ENCODE peak calls at places on chromosomes 6 and 20, in five cellular contexts. J is tibial artery, Y is SK-N-SH, T is cardiac muscle cell, V is endodermal cell. U is an unnamed sample. For H3K36me3, the result is how much of the 10 kb centered on the place peaks cover.

GRCh38 chr6:38974389-38975133 is 74.0 kb upstream of the GLP1R start:
- DNase-seq in J (no peak), Y (no peak), T (no peak), V (no peak), U (peak)

GRCh38 chr20:45833883-45834796 is 541 bp downstream of the SNX21 start:
- DNase-seq in J (peak), Y (peak), T (peak), V (peak), U (no peak)

GRCh38 chr6:135640449-135641111 is 143.0 kb upstream of the AHI1 start:
- DNase-seq in J (no peak), Y (no peak), T (no peak), V (no peak), U (no peak)

GRCh38 chr6:18493421-18493891 is 106.3 kb downstream of the RNF144B start:
- DNase-seq in J (no peak), Y (no peak), T (no peak), V (no peak), U (no peak)

GRCh38 chr20:32528905-32529670 is 56.0 kb downstream of the NOL4L start:
- DNase-seq in J (no peak), Y (peak), T (no peak), V (no peak), U (no peak)

GRCh38 chr6:151186276-151186675 is 53.5 kb upstream of the AKAP12 start:
- DNase-seq in J (no peak), Y (no peak), T (no peak), V (no peak), U (no peak)

GRCh38 chr20:621115-621756 is 11.1 kb upstream of the TCF15 start:
- DNase-seq in J (no peak), Y (no peak), T (no peak), V (no peak), U (no peak)

GRCh38 chr6:109204511-109204910 is 109.2 kb downstream of the CEP57L1 start:
- DNase-seq in J (no peak), Y (no peak), T (no peak), V (no peak), U (no peak)

GRCh38 chr6:168713839-168714238 is 272.9 kb downstream of the SMOC2 start:
- DNase-seq in J (no peak), Y (peak), T (no peak), V (peak), U (no peak)

GRCh38 chr6:152529364-152529763 is 107.8 kb downstream of the SYNE1 start:
- DNase-seq in J (no peak), Y (no peak), T (no peak), V (no peak), U (no peak)

GRCh38 chr20:59933296-59933848 is at the start of gene SYCP2:
- DNase-seq in J (peak), Y (peak), T (no peak), V (no peak), U (no peak)

GRCh38 chr20:33025318-33025876 is 6.1 kb upstream of the BPIFB6 start:
- DNase-seq in J (no peak), Y (no peak), T (no peak), V (no peak), U (no peak)

GRCh38 chr6:166744654-166745134 is 117.6 kb upstream of the RPS6KA2 start:
- DNase-seq in J (no peak), Y (no peak), T (no peak), V (peak), U (no peak)

GRCh38 chr6:46969206-46969605 is 47.5 kb upstream of the ADGRF5 start:
- DNase-seq in J (no peak), Y (no peak), T (no peak), V (no peak), U (no peak)

GRCh38 chr20:43949741-43950618 is 35.3 kb downstream of the TOX2 start:
- DNase-seq in J (no peak), Y (peak), T (no peak), V (no peak), U (no peak)

GRCh38 chr6:139028242-139028657 is 295 bp upstream of the ABRACL start:
- DNase-seq in J (no peak), Y (no peak), T (no peak), V (no peak), U (no peak)

GRCh38 chr20:4800131-4800530 is 78.4 kb downstream of the PRND start:
- DNase-seq in J (no peak), Y (no peak), T (no peak), V (no peak), U (no peak)

GRCh38 chr20:4805663-4806449 is 84.1 kb downstream of the PRND start:
- DNase-seq in J (no peak), Y (no peak), T (no peak), V (no peak), U (no peak)

GRCh38 chr20:4800676-4801449 is 79.2 kb downstream of the PRND start:
- DNase-seq in J (no peak), Y (no peak), T (no peak), V (no peak), U (no peak)

GRCh38 chr20:4802023-4802422 is 80.3 kb downstream of the PRND start:
- DNase-seq in J (no peak), Y (no peak), T (no peak), V (no peak), U (no peak)

DNA sequence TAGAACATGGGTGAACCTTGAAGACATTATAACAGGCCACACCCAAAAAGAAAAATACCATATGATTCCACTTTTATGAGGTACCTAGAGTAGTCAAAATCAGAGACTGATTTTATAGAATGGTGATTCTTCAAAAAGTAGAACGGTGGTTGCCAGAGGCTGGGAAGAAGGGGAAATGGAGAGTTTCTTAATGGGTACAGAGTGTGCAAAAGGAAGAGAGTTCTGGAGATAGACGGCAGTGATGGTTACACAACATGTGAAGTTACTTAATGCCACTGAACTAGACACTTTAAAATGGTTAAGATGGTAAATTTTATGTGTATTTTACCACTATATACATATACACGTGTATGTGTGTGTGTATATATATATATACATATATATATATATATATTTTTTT is 80.8 kb downstream of the PRND start:
- DNase-seq in J (no peak), Y (no peak), T (no peak), V (no peak), U (no peak)
- H3K36me3 ChIP-seq in J (under half), Y (under half), T (under half), V (under half), U (under half)

GRCh38 chr6:134170844-134171243 is 118.4 kb upstream of the SLC2A12 start:
- DNase-seq in J (no peak), Y (no peak), T (no peak), V (no peak), U (no peak)
- H3K36me3 ChIP-seq in J (under half), Y (under half), T (under half), V (under half), U (under half)

GRCh38 chr20:41087777-41088176 is 49.6 kb upstream of the PLCG1 start:
- DNase-seq in J (no peak), Y (no peak), T (no peak), V (no peak), U (no peak)
- H3K36me3 ChIP-seq in J (under half), Y (under half), T (half or more), V (half or more), U (under half)

GRCh38 chr6:3013486-3013885 is 13.8 kb downstream of the NQO2 start:
- DNase-seq in J (no peak), Y (no peak), T (no peak), V (peak), U (no peak)
- H3K36me3 ChIP-seq in J (half or more), Y (under half), T (under half), V (half or more), U (under half)

GRCh38 chr6:28900577-28901266 is 23.1 kb downstream of the TRIM27 start:
- DNase-seq in J (no peak), Y (no peak), T (no peak), V (no peak), U (no peak)
- H3K36me3 ChIP-seq in J (under half), Y (half or more), T (under half), V (half or more), U (under half)

DNA sequence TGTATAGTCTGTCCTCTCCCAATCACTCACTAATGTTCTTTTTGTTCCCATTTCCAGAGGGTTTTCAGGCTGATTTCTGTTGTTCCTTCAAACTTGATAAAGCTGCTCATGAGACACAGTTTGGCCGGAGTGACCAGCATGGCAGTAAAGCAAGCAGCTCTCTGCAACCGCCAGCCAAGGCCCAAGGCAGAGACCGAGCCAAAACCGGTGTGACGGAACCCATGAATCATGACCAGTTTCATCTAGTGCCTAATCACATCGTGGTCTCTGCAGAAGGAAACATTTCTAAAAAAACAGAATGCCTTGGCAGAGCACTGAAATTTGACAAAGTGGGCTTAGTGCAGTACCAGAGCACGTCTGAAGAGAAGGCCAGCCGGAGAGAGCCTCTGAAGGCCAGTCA is 14.8 kb upstream of the RPL7L1 start:
- DNase-seq in J (peak), Y (no peak), T (no peak), V (no peak), U (no peak)
- H3K36me3 ChIP-seq in J (half or more), Y (under half), T (under half), V (under half), U (under half)

DNA sequence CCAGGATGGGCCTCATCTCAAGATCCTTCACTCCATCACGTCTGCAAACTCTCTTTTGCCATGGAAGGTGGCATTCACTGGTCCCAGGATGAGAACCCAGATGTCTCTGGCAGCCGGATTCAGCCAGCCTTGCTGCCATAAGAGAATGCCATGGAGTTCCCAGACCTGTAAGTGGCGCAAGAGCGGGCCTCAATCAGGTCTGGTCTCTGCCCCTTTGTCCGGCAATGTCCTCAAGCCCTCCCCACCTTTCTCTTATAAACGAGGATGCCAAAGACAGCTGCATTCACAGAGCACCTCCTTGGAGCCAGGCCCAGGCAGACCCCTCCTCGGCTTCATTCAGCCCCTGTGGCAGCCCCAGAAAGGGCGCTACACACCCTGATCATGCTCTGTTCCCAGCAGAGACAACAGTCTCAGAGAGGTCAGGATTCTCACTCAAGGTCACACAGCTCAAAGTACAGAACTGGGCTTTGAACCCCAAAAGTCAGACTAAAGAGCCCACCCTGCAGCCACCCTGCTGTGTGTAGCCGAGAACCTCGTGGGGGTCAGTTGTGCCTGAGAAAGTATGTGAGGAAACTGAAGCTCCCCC is 263.7 kb downstream of the TAF4 start:
- DNase-seq in J (no peak), Y (no peak), T (no peak), V (no peak), U (no peak)
- H3K36me3 ChIP-seq in J (under half), Y (under half), T (under half), V (under half), U (under half)

DNA sequence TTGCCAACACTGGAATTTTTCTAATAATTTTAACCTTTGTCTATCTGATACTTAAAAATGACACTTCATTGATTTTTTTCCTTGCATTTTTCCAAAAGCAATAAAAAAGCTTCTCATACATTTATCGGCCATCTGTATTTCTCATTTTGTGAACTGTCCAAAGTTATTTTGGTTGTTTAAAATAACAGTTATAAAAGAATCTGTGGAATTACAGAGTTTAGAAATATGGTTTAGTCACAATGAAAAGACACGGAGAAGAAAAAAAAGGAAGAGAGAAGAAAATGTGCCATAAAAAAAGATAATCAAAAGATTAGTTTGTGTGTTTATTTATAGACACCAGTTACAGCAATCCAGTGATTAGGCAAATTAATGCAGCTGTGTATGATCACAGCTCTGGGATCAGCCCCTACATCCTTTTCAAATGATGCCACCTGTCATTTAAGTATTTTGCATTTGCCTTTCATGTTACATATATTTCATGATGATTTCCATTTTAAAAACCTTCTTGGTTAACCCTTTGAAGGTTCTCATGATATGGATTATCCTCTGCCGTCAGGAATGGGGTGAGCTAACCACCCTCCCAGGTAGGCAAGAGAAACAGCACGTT is 171.6 kb downstream of the BACH2 start:
- DNase-seq in J (no peak), Y (no peak), T (no peak), V (no peak), U (no peak)
- H3K36me3 ChIP-seq in J (under half), Y (under half), T (under half), V (under half), U (under half)

GRCh38 chr6:35471836-35472345 is 3.7 kb downstream of the RPL10A start:
- DNase-seq in J (no peak), Y (no peak), T (no peak), V (no peak), U (no peak)
- H3K36me3 ChIP-seq in J (half or more), Y (under half), T (under half), V (under half), U (under half)

U was measured in BJ.